ENCODE peak calls at places on chromosomes 6 and 20, in five cellular contexts. J, M, S, R and Q are unnamed samples.

GRCh38 chr6:32397252-32397920 is 9.6 kb downstream of the BTNL2 start:
- DNase-seq in R (no peak), S (no peak), M (no peak), J (no peak), Q (no peak)

GRCh38 chr6:120965814-120966213 is 368.5 kb downstream of the TBC1D32 start:
- DNase-seq in J (no peak), M (no peak), R (no peak), S (no peak), Q (no peak)

GRCh38 chr6:23213193-23213592 is 643.8 kb downstream of the HDGFL1 start:
- DNase-seq in J (no peak), S (no peak), R (no peak), M (peak), Q (no peak)

GRCh38 chr20:62448038-62448437 is 20.7 kb upstream of the RBBP8NL start:
- DNase-seq in J (no peak), M (no peak), R (no peak), S (no peak), Q (no peak)

GRCh38 chr20:49765846-49766541 is 46.6 kb upstream of the SLC9A8 start:
- DNase-seq in S (no peak), J (no peak), R (no peak), M (no peak), Q (no peak)

GRCh38 chr6:19444481-19444880 is 392.7 kb upstream of the ID4 start:
- DNase-seq in M (peak), S (no peak), J (no peak), R (no peak), Q (no peak)

GRCh38 chr20:49482621-49483017 is at the start of gene KCNB1:
- DNase-seq in J (peak), M (peak), R (peak), S (peak), Q (peak)

GRCh38 chr6:10383312-10384063 is 31.4 kb downstream of the TFAP2A start:
- DNase-seq in S (peak), R (no peak), M (no peak), J (no peak), Q (peak)

GRCh38 chr20:24696396-24696795 is 227.0 kb downstream of the SYNDIG1 start:
- DNase-seq in S (no peak), R (no peak), M (no peak), J (no peak), Q (peak)

GRCh38 chr20:41304413-41305079 is 13.0 kb downstream of the ZHX3 start:
- DNase-seq in S (no peak), R (no peak), J (no peak), M (no peak), Q (no peak)

GRCh38 chr6:27867051-27867940 is 44.9 kb downstream of the OR2B2 start:
- DNase-seq in R (peak), J (peak), S (peak), M (peak), Q (peak)

GRCh38 chr6:36929607-36930006 is 24.9 kb upstream of the PI16 start:
- DNase-seq in S (no peak), M (peak), R (no peak), J (no peak), Q (no peak)

GRCh38 chr6:14751645-14752173 is 494.2 kb upstream of the JARID2 start:
- DNase-seq in R (no peak), J (no peak), M (no peak), S (no peak), Q (no peak)

GRCh38 chr6:10465633-10466499 is 51.0 kb upstream of the TFAP2A start:
- DNase-seq in J (peak), S (no peak), R (peak), M (peak), Q (peak)

GRCh38 chr20:41308726-41309413 is 8.7 kb downstream of the ZHX3 start:
- DNase-seq in S (peak), R (no peak), M (no peak), J (no peak), Q (no peak)

GRCh38 chr6:40661726-40662125 is 74.6 kb upstream of the LRFN2 start:
- DNase-seq in J (no peak), R (no peak), M (no peak), S (no peak), Q (no peak)

GRCh38 chr6:54193560-54193959 is 82.3 kb downstream of the MLIP start:
- DNase-seq in S (no peak), M (peak), J (no peak), R (no peak), Q (no peak)

GRCh38 chr6:75602164-75602896 is 650 bp downstream of the SENP6 start:
- DNase-seq in J (no peak), R (peak), S (peak), M (no peak), Q (peak)

GRCh38 chr6:44593539-44593944 is 206.0 kb downstream of the CDC5L start:
- DNase-seq in R (peak), M (peak), J (peak), S (peak), Q (peak)

GRCh38 chr20:41249781-41250281 is 67.7 kb downstream of the ZHX3 start:
- DNase-seq in S (peak), R (peak), J (peak), M (peak), Q (peak)

GRCh38 chr6:106324726-106325335 is 729 bp downstream of the ATG5 start:
- DNase-seq in M (peak), J (no peak), R (no peak), S (no peak), Q (no peak)

GRCh38 chr20:35643045-35643444 is 21.7 kb downstream of the CPNE1 start:
- DNase-seq in M (no peak), R (no peak), S (no peak), J (no peak), Q (no peak)

GRCh38 chr6:32796848-32797776 is 19.7 kb downstream of the HLA-DOB start:
- DNase-seq in R (peak), S (peak), M (peak), J (peak), Q (peak)

GRCh38 chr6:125310994-125311649 is 9.4 kb upstream of the HDDC2 start:
- DNase-seq in M (peak), R (no peak), J (peak), S (peak), Q (no peak)

GRCh38 chr20:31760457-31761240 is 21.6 kb downstream of the TPX2 start:
- DNase-seq in S (no peak), J (no peak), R (no peak), M (peak), Q (no peak)

GRCh38 chr20:24933266-24933908 is 15.7 kb upstream of the CST7 start:
- DNase-seq in S (no peak), R (peak), M (no peak), J (no peak), Q (no peak)

GRCh38 chr20:46895906-46896242 is 1.2 kb downstream of the EYA2 start:
- DNase-seq in J (no peak), M (no peak), R (no peak), S (no peak), Q (no peak)
- H2BK12ac ChIP-seq in J (no peak), M (no peak), R (no peak), S (no peak), Q (no peak)

GRCh38 chr20:4511776-4512175 is 209.9 kb upstream of the PRND start:
- DNase-seq in M (no peak), J (no peak), S (no peak), R (no peak), Q (no peak)

GRCh38 chr20:4507288-4507719 is 214.4 kb upstream of the PRND start:
- DNase-seq in M (peak), J (no peak), S (peak), R (no peak), Q (no peak)

GRCh38 chr20:4509825-4510522 is 211.7 kb upstream of the PRND start:
- DNase-seq in S (no peak), J (no peak), M (no peak), R (no peak), Q (no peak)

GRCh38 chr20:4504814-4505213 is 216.9 kb upstream of the PRND start:
- DNase-seq in S (no peak), J (no peak), R (no peak), M (no peak), Q (no peak)

GRCh38 chr20:4508773-4509172 is 212.9 kb upstream of the PRND start:
- DNase-seq in S (no peak), J (no peak), M (no peak), R (no peak), Q (no peak)
- H3K4ac ChIP-seq in S (no peak), J (no peak), M (no peak), R (no peak), Q (no peak)

DNA sequence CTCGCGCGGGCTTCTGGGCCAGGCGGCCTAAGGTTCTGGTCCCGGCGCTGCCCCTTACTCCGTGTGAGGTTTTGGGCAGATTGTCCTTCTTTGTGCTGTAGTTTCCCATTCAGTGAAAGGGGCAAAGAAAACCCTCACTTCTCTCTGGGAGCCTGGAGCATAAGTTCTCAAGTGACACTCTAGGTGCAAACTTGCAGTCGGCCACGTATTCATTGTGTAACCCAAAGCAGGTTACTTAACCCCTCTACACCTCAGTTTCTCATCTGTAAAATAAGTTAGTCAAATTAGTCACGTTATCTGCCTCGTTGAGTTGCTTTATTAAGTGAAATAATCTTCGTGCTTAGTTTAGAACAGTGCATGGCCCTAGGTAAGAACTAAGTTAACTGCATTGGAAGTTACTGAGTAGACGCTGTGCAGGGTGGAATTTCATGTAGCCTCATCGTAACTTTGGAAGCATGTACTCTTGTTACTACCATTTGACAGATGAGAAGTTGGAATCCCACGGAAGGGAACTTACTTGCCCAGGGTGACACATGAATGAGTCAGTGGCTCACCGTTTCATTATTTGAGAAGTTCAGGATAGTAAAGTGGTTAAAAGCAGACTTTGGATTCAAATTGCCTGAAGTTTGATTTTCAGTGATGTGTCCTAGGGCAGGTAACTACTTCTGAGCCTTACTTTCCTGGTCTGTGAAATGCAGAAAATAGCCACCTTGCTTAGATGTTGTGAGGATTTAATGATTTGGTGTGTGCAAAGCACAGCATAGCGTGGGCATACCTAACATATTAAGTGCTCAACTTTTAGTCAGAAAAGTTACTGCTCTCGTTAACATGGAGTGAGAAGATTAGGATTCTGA is 550 bp upstream of the MROH8 start:
- DNase-seq in S (peak), R (no peak), J (no peak), M (peak), Q (no peak)
- H3K23ac ChIP-seq in S (no peak), R (no peak), J (peak), M (no peak), Q (no peak)

GRCh38 chr6:90175627-90176538 is 120.8 kb downstream of the BACH2 start:
- DNase-seq in R (no peak), S (peak), J (no peak), M (no peak), Q (no peak)

GRCh38 chr6:90177544-90178293 is 118.9 kb downstream of the BACH2 start:
- DNase-seq in J (no peak), M (no peak), R (no peak), S (no peak), Q (no peak)

GRCh38 chr6:90180526-90180925 is 116.1 kb downstream of the BACH2 start:
- DNase-seq in R (no peak), S (no peak), J (no peak), M (no peak), Q (no peak)

GRCh38 chr6:90179190-90180169 is 117.2 kb downstream of the BACH2 start:
- DNase-seq in M (no peak), J (no peak), R (no peak), S (no peak), Q (no peak)

DNA sequence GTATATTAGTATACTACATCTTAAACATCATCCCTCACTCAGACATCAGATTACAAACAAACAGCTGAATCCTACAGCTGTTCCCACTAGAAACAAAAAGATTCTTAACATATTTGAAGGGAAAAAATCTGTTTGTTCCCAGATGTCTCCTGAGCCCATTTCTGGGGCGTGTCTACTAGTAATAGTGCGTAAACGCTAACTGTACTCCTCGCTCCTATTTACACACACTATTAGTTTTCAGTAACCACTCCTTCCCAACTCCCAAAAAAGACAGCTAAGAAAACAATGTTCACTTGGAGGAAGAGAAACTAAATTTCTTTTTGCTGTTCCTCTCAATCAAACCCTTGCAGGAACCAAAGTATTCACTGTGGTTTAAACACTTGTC is 118.4 kb downstream of the BACH2 start:
- DNase-seq in M (no peak), R (no peak), J (no peak), S (no peak), Q (no peak)
- H2BK12ac ChIP-seq in M (no peak), R (no peak), J (no peak), S (no peak), Q (no peak)

DNA sequence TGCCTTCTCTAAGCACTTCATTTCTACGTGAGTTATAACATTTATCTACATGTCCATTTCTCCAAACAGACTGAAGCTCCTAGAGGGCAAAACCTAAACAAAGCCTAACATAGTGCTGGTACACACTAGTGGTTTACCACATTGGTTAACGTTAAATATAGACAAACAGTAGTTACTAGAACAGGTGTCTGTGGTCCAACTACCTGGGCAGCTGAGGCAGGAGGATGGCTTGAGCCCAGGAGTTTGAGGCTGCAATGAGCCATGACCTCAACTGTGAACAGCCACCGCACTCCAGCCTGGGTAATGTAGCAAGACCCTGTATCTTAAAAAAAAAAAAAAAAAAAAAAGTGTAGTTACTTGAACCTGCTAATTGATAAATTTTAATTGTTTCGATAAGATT is 26.5 kb downstream of the PTPRK start:
- DNase-seq in R (no peak), M (no peak), J (no peak), S (no peak), Q (no peak)
- H3K4ac ChIP-seq in R (no peak), M (no peak), J (no peak), S (no peak), Q (no peak)

GRCh38 chr6:152980656-152981055 is 2.2 kb downstream of the FBXO5 start:
- DNase-seq in J (no peak), M (no peak), S (no peak), R (no peak), Q (no peak)
- H3K23ac ChIP-seq in J (no peak), M (no peak), S (no peak), R (no peak), Q (no peak)

GRCh38 chr6:72248621-72249020 is 362.3 kb downstream of the RIMS1 start:
- DNase-seq in J (no peak), M (no peak), R (no peak), S (no peak), Q (no peak)

GRCh38 chr6:72245565-72245964 is 359.2 kb downstream of the RIMS1 start:
- DNase-seq in M (no peak), S (no peak), R (no peak), J (peak), Q (peak)

GRCh38 chr6:72250664-72251063 is 364.3 kb downstream of the RIMS1 start:
- DNase-seq in J (no peak), S (no peak), M (no peak), R (no peak), Q (no peak)

DNA sequence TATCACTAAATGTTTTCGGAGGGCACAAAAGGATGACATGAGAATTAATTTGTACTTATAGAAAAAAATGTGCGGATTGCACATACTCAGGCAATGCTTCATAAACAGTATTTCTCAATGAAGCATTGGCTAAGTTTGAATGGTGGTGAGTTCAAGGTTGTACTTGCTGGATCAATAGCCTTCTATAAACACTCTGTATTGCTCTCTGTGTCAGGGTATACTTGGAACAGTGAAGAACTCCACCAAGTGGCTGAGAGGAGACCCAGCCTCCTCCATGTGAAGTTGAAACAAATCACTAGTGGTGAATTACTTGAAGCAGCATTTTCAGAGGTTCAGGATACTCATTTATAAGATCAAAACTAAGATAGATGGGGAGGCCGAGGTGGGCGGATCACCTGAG is 360.6 kb downstream of the RIMS1 start:
- DNase-seq in R (no peak), J (peak), S (no peak), M (no peak), Q (peak)
- H2BK12ac ChIP-seq in R (no peak), J (no peak), S (peak), M (no peak), Q (no peak)

DNA sequence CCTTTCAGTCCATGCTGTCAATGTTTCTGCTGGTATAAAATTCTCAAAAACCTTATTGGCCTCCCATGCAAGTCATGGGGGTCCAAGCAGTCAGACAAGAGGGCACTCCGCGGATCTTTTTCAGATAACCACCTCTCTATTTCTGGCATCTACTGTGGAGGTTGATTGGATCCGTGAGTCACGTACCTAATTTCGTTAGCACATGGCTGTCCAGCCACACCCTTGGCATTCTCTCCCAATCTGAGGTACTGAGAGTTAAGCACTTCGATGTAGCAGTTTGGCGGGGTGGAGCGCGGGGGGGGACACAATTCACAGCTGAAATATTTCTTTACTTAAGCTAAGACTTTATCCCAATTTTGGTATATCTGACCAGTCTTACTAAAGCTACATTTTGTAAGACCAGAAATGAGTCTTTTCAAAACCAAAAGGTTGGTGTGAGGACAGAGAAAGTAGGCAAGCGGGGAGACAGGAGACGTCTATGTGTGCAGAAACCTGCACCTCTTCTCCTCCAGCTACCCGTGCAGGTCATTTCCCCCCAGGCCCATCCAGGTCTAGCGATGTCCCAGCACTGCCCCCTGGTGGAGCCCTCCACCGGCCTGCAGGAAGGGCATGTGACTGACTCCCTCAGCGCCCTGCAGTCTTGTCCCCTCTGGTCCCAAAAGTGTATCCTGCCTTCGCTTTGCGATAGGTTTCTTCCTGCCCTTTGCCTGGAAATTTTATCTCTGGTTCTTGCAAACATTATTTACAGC is 113.1 kb downstream of the ADAT2 start:
- DNase-seq in J (no peak), S (peak), M (peak), R (peak), Q (peak)
- H3K4ac ChIP-seq in J (no peak), S (no peak), M (no peak), R (no peak), Q (no peak)

DNA sequence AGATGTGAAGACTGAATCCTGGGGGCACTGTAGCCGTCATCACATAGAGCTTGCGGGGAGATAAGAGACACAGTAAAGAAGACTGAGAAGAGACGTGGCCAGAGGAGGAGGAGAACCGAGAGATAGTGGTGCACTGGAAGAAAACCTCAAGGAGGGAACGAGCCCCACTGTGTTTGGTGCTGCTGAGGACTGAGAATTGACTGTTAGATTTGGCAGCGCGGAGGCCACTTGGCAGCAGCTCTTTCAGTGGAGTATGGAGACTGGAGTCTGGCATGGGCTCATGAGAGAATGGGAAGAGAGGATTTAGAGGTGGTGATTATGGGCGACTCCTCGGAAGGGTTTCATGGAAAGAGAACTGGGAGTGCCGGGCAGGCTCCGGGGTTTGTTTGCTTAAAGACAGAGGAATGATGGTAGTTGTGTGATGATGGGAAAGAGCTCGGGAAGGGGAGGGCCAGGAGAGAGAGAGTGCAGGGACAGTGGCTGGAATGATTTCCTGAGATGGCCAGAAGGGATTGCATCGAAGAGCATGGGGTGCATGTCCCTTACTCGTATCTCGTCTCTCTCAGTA is 18.0 kb downstream of the CDYL start:
- DNase-seq in M (no peak), R (no peak), S (no peak), J (no peak), Q (no peak)
- H3K23ac ChIP-seq in M (no peak), R (no peak), S (no peak), J (no peak), Q (no peak)